ENCODE peak calls at places on chromosome 20, in five cellular contexts. O is stimulated activated CD4-positive, alpha-beta T cell treated with anti-CD3 and anti-CD28 coated beads, Interleukin-12 subunit alpha, Interleukin-12 subunit beta, amount 100 ng/mL, for 24 hours; G is stromal cell of bone marrow; R is heart right ventricle; T is activated CD4-positive, alpha-beta T cell treated with anti-CD3 and anti-CD28 coated beads for 36 hours. N is an unnamed sample.

GRCh38 chr20:44457016-44457415 is 18.7 kb upstream of the TTPAL start:
- DNase-seq in O (no peak), G (no peak), R (no peak), T (no peak), N (no peak)

GRCh38 chr20:9015984-9016324 is 52.9 kb upstream of the PLCB4 start:
- DNase-seq in O (no peak), G (peak), R (no peak), T (no peak), N (no peak)

GRCh38 chr20:61631770-61632169 is 379.7 kb downstream of the CDH4 start:
- DNase-seq in O (no peak), G (no peak), R (no peak), T (no peak), N (no peak)

GRCh38 chr20:45008521-45009049 is 42.3 kb downstream of the STK4 start:
- DNase-seq in O (no peak), G (no peak), R (no peak), T (no peak), N (no peak)

GRCh38 chr20:34062651-34063482 is 49.2 kb downstream of the EIF2S2 start:
- DNase-seq in O (no peak), G (no peak), R (no peak), T (peak), N (no peak)

GRCh38 chr20:40218296-40218955 is 470.6 kb downstream of the MAFB start:
- DNase-seq in O (no peak), G (no peak), R (no peak), T (no peak), N (no peak)

GRCh38 chr20:10924628-10925266 is 250.9 kb upstream of the JAG1 start:
- DNase-seq in O (no peak), G (peak), R (no peak), T (no peak), N (no peak)

GRCh38 chr20:15673206-15673605 is 900.0 kb downstream of the KIF16B start:
- DNase-seq in O (no peak), G (peak), R (no peak), T (no peak), N (no peak)

GRCh38 chr20:6502219-6502618 is 265.3 kb upstream of the BMP2 start:
- DNase-seq in O (no peak), G (no peak), R (no peak), T (no peak), N (no peak)

GRCh38 chr20:52425253-52425652 is 233.7 kb upstream of the ZFP64 start:
- DNase-seq in O (no peak), G (peak), R (no peak), T (no peak), N (no peak)

GRCh38 chr20:36658300-36658699 is 12.3 kb upstream of the SLA2 start:
- DNase-seq in O (no peak), G (no peak), R (no peak), T (no peak), N (no peak)

GRCh38 chr20:33120934-33121333 is 41.5 kb downstream of the BPIFB4 start:
- DNase-seq in O (no peak), G (no peak), R (no peak), T (no peak), N (no peak)

GRCh38 chr20:15654208-15654649 is 919.0 kb downstream of the KIF16B start:
- DNase-seq in O (no peak), G (no peak), R (no peak), T (peak), N (no peak)

GRCh38 chr20:2221933-2222332 is 73.9 kb upstream of the TGM3 start:
- DNase-seq in O (no peak), G (no peak), R (no peak), T (no peak), N (no peak)

GRCh38 chr20:37096415-37097039 is 730 bp upstream of the RBL1 start:
- DNase-seq in O (no peak), G (no peak), R (no peak), T (peak), N (no peak)

N was measured in SIG-M5.